ENCODE peak calls at places on chromosomes 16 and 17, in four cellular contexts. One of them, this sample, is unnamed.
A peak's percentile ranks its signal among the peaks of the same experiment; 100 is the strongest.

GRCh38 chr17:71327376-71328059 is 793.3 kb upstream of the SOX9 start:
- DNase-seq in retina: no peak
- DNase-seq in mesothelial cell of epicardium: no peak
- DNase-seq in coronary artery: no peak
- DNase-seq in this sample: no peak

GRCh38 chr16:68022728-68023537 is at the start of the genes DDX28 and DUS2:
- DNase-seq in retina: peak; percentile 99
- DNase-seq in mesothelial cell of epicardium: peak; percentile 98
- DNase-seq in coronary artery: peak; percentile 92
- DNase-seq in this sample: peak; percentile 97

GRCh38 chr17:14859521-14859920 is 405.6 kb downstream of the PMP22 start:
- DNase-seq in retina: no peak
- DNase-seq in mesothelial cell of epicardium: no peak
- DNase-seq in coronary artery: no peak
- DNase-seq in this sample: no peak

GRCh38 chr17:31623990-31624389 is 232.5 kb downstream of the RAB11FIP4 start:
- DNase-seq in retina: no peak
- DNase-seq in mesothelial cell of epicardium: no peak
- DNase-seq in coronary artery: no peak
- DNase-seq in this sample: no peak

GRCh38 chr17:19867654-19868395 is at the start of gene ULK2:
- DNase-seq in retina: peak; percentile 92
- DNase-seq in mesothelial cell of epicardium: peak; percentile 74
- DNase-seq in coronary artery: no peak
- DNase-seq in this sample: peak; percentile 92

GRCh38 chr16:31084584-31085298 is 4.0 kb downstream of the PRSS53 start:
- DNase-seq in retina: no peak
- DNase-seq in mesothelial cell of epicardium: no peak
- DNase-seq in coronary artery: no peak
- DNase-seq in this sample: no peak

GRCh38 chr17:82668631-82669099 is 20.4 kb upstream of the WDR45B start:
- DNase-seq in retina: peak; percentile 73
- DNase-seq in mesothelial cell of epicardium: no peak
- DNase-seq in coronary artery: no peak
- DNase-seq in this sample: peak; percentile 89

GRCh38 chr16:67104845-67105244 is 4.9 kb upstream of the PHAF1 start:
- DNase-seq in retina: no peak
- DNase-seq in mesothelial cell of epicardium: no peak
- DNase-seq in coronary artery: no peak
- DNase-seq in this sample: no peak

GRCh38 chr17:83015511-83015910 is 63.9 kb upstream of the METRNL start:
- DNase-seq in retina: peak; percentile 56
- DNase-seq in mesothelial cell of epicardium: no peak
- DNase-seq in coronary artery: peak; percentile 52
- DNase-seq in this sample: no peak

GRCh38 chr17:38868095-38868967 is 1.5 kb upstream of the LASP1 start:
- DNase-seq in retina: no peak
- DNase-seq in mesothelial cell of epicardium: no peak
- DNase-seq in coronary artery: peak; percentile 89
- DNase-seq in this sample: peak; percentile 70

GRCh38 chr17:17539591-17539990 is 43.4 kb upstream of the RASD1 start:
- DNase-seq in retina: no peak
- DNase-seq in mesothelial cell of epicardium: no peak
- DNase-seq in coronary artery: no peak
- DNase-seq in this sample: no peak

GRCh38 chr17:81385320-81386111 is 9.7 kb upstream of the BAHCC1 start:
- DNase-seq in retina: peak; percentile 76
- DNase-seq in mesothelial cell of epicardium: no peak
- DNase-seq in coronary artery: no peak
- DNase-seq in this sample: peak; percentile 76

GRCh38 chr16:19294156-19294649 is 8.7 kb downstream of the CLEC19A start:
- DNase-seq in retina: no peak
- DNase-seq in mesothelial cell of epicardium: no peak
- DNase-seq in coronary artery: no peak
- DNase-seq in this sample: peak; percentile 65

GRCh38 chr16:82801361-82801760 is 174.6 kb downstream of the CDH13 start:
- DNase-seq in retina: no peak
- DNase-seq in mesothelial cell of epicardium: no peak
- DNase-seq in coronary artery: no peak
- DNase-seq in this sample: no peak

This sample was measured in left kidney.